ENCODE peak calls at places on chromosomes 13 and 19, in six cellular contexts. One of them, this sample, is unnamed.

GRCh38 chr13:74966814-74967213 is 515.2 kb downstream of the TBC1D4 start:
- DNase-seq in A549: no peak
- DNase-seq in GM12878: no peak
- DNase-seq in K562: no peak
- DNase-seq in HepG2: no peak
- DNase-seq in endothelial cell of umbilical vein: peak
- DNase-seq in this sample: no peak

GRCh38 chr13:36082396-36082795 is 48.8 kb downstream of the DCLK1 start:
- DNase-seq in A549: no peak
- DNase-seq in GM12878: no peak
- DNase-seq in K562: no peak
- DNase-seq in HepG2: no peak
- DNase-seq in endothelial cell of umbilical vein: no peak
- DNase-seq in this sample: no peak

GRCh38 chr19:6044056-6044805 is 66.1 kb downstream of the RFX2 start:
- DNase-seq in A549: no peak
- DNase-seq in GM12878: no peak
- DNase-seq in K562: no peak
- DNase-seq in HepG2: no peak
- DNase-seq in endothelial cell of umbilical vein: no peak
- DNase-seq in this sample: no peak

GRCh38 chr13:20231839-20232555 is at the start of gene GJB6:
- DNase-seq in A549: no peak
- DNase-seq in GM12878: no peak
- DNase-seq in K562: no peak
- DNase-seq in HepG2: no peak
- DNase-seq in endothelial cell of umbilical vein: no peak
- DNase-seq in this sample: no peak

GRCh38 chr13:102141625-102142472 is 260.0 kb downstream of the FGF14 start:
- DNase-seq in A549: peak
- DNase-seq in GM12878: no peak
- DNase-seq in K562: peak
- DNase-seq in HepG2: peak
- DNase-seq in endothelial cell of umbilical vein: peak
- DNase-seq in this sample: peak

GRCh38 chr13:109198585-109198984 is 569.2 kb downstream of the MYO16 start:
- DNase-seq in A549: no peak
- DNase-seq in GM12878: no peak
- DNase-seq in K562: no peak
- DNase-seq in HepG2: no peak
- DNase-seq in endothelial cell of umbilical vein: peak
- DNase-seq in this sample: no peak

GRCh38 chr19:15142313-15142712 is 35.1 kb downstream of the SYDE1 start:
- DNase-seq in A549: no peak
- DNase-seq in GM12878: no peak
- DNase-seq in K562: no peak
- DNase-seq in HepG2: no peak
- DNase-seq in endothelial cell of umbilical vein: no peak
- DNase-seq in this sample: no peak

GRCh38 chr13:41675306-41675705 is 218.0 kb downstream of the RGCC start:
- DNase-seq in A549: no peak
- DNase-seq in GM12878: no peak
- DNase-seq in K562: no peak
- DNase-seq in HepG2: no peak
- DNase-seq in endothelial cell of umbilical vein: peak
- DNase-seq in this sample: no peak

GRCh38 chr13:112510002-112510780 is 77.8 kb downstream of the TUBGCP3 start:
- DNase-seq in A549: peak
- DNase-seq in GM12878: no peak
- DNase-seq in K562: peak
- DNase-seq in HepG2: peak
- DNase-seq in endothelial cell of umbilical vein: peak
- DNase-seq in this sample: peak

GRCh38 chr13:35552172-35552844 is 75.8 kb upstream of the MAB21L1 start:
- DNase-seq in A549: no peak
- DNase-seq in GM12878: no peak
- DNase-seq in K562: no peak
- DNase-seq in HepG2: no peak
- DNase-seq in endothelial cell of umbilical vein: peak
- DNase-seq in this sample: no peak

GRCh38 chr19:10021863-10022262 is 8.6 kb downstream of the RDH8 start:
- DNase-seq in A549: no peak
- DNase-seq in GM12878: no peak
- DNase-seq in K562: no peak
- DNase-seq in HepG2: no peak
- DNase-seq in endothelial cell of umbilical vein: no peak
- DNase-seq in this sample: no peak

GRCh38 chr13:46961719-46962118 is 64.9 kb upstream of the HTR2A start:
- DNase-seq in A549: no peak
- DNase-seq in GM12878: peak
- DNase-seq in K562: peak
- DNase-seq in HepG2: no peak
- DNase-seq in endothelial cell of umbilical vein: no peak
- DNase-seq in this sample: peak

GRCh38 chr13:40164137-40164536 is 502.3 kb downstream of the FOXO1 start:
- DNase-seq in A549: peak
- DNase-seq in GM12878: no peak
- DNase-seq in K562: no peak
- DNase-seq in HepG2: no peak
- DNase-seq in endothelial cell of umbilical vein: peak
- DNase-seq in this sample: peak

GRCh38 chr13:60043262-60043661 is 120.5 kb downstream of the DIAPH3 start:
- DNase-seq in A549: no peak
- DNase-seq in GM12878: no peak
- DNase-seq in K562: no peak
- DNase-seq in HepG2: no peak
- DNase-seq in endothelial cell of umbilical vein: no peak
- DNase-seq in this sample: no peak

GRCh38 chr13:31945202-31945978 is 86.2 kb upstream of the FRY start:
- DNase-seq in A549: peak
- DNase-seq in GM12878: no peak
- DNase-seq in K562: peak
- DNase-seq in HepG2: no peak
- DNase-seq in endothelial cell of umbilical vein: no peak
- DNase-seq in this sample: no peak

GRCh38 chr19:50723735-50724521 is 764 bp downstream of the CLEC11A start:
- DNase-seq in A549: no peak
- DNase-seq in GM12878: no peak
- DNase-seq in K562: no peak
- DNase-seq in HepG2: no peak
- DNase-seq in endothelial cell of umbilical vein: no peak
- DNase-seq in this sample: peak

GRCh38 chr13:113835461-113836274 is 28.2 kb downstream of the GAS6 start:
- DNase-seq in A549: peak
- DNase-seq in GM12878: no peak
- DNase-seq in K562: no peak
- DNase-seq in HepG2: no peak
- DNase-seq in endothelial cell of umbilical vein: no peak
- DNase-seq in this sample: peak

GRCh38 chr13:51832471-51833152 is 12.4 kb downstream of the TMEM272 start:
- DNase-seq in A549: peak
- DNase-seq in GM12878: no peak
- DNase-seq in K562: no peak
- DNase-seq in HepG2: no peak
- DNase-seq in endothelial cell of umbilical vein: peak
- DNase-seq in this sample: peak

GRCh38 chr19:56942749-56943148 is 102.2 kb upstream of the PEG3 start:
- DNase-seq in A549: no peak
- DNase-seq in GM12878: no peak
- DNase-seq in K562: peak
- DNase-seq in HepG2: no peak
- DNase-seq in endothelial cell of umbilical vein: peak
- DNase-seq in this sample: peak

GRCh38 chr13:85009447-85009846 is 789.8 kb downstream of the SLITRK6 start:
- DNase-seq in A549: no peak
- DNase-seq in GM12878: no peak
- DNase-seq in K562: no peak
- DNase-seq in HepG2: no peak
- DNase-seq in endothelial cell of umbilical vein: no peak
- DNase-seq in this sample: no peak

GRCh38 chr13:113623491-113624234 is 34.3 kb downstream of the ATP4B start:
- DNase-seq in A549: no peak
- DNase-seq in GM12878: no peak
- DNase-seq in K562: no peak
- DNase-seq in HepG2: no peak
- DNase-seq in endothelial cell of umbilical vein: no peak
- DNase-seq in this sample: no peak

GRCh38 chr19:44796701-44797115 is 12.2 kb upstream of the BCAM start:
- DNase-seq in A549: peak
- DNase-seq in GM12878: no peak
- DNase-seq in K562: no peak
- DNase-seq in HepG2: peak
- DNase-seq in endothelial cell of umbilical vein: peak
- DNase-seq in this sample: no peak

DNA sequence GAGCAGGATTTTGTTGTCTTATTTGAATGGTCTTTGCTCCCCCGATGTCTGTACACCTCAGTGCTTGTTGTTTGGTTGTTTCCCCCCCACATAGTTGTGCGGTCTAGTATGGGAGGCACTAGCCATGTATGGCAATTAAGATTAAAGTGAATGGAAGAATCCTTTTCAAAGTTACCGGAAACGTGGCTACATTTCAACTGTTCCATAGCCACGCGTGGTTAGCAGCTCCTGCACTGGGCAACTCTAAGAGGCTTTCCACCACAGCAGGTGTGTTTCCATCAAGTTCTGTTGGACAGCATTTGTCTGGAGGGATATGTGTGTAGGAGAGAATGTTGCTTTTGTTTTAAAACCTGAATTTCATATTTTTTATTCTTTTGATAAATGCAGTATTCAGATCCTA is 247.3 kb downstream of the GGACT start:
- DNase-seq in A549: no peak
- DNase-seq in GM12878: no peak
- DNase-seq in K562: no peak
- DNase-seq in HepG2: no peak
- DNase-seq in endothelial cell of umbilical vein: no peak
- DNase-seq in this sample: no peak
- TF ChIP-seq MYC in A549: no peak
- TF ChIP-seq MYC in GM12878: no peak
- TF ChIP-seq MYC in K562: no peak
- TF ChIP-seq MYC in HepG2: no peak
- TF ChIP-seq MYC in endothelial cell of umbilical vein: no peak
- TF ChIP-seq MYC in this sample: no peak

DNA sequence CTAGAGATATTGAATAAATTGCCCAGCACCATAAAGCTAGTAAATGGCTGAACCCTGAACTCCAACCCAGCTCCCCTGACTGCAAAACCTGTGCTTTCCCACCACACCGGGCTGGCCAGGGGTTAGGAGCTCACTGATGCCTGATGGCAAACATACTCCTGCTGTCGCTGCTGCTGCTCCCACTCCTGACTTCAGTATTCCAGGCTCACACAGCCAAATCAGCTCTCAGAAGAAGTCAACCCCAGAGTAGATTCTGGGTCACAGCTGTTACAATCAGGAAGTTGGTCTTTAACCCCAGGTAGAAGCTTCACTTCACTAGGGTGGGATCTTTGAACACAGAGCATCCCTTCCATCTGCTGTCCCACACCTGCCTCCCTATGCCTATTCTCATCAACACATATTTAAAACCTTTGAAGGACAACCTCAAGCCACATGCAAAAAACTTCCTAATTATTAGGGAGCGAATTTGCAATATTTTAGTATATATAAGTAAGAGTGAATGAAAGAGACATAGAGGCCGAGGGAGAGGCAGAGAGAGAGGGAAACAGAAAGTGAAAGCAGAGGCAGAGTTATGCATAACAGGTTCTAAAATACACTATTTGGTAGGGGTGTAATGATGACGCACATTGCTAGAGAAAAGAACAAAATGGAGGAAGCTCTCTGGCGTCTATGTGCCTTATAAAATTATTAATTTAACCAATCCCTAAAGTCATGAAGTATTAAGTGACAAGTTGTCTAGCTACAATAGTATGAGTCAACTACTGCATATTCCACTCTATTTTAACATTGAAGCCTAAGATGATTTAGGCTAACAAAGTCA is 99.4 kb upstream of the SERP2 start:
- DNase-seq in A549: no peak
- DNase-seq in GM12878: no peak
- DNase-seq in K562: no peak
- DNase-seq in HepG2: no peak
- DNase-seq in endothelial cell of umbilical vein: peak
- DNase-seq in this sample: no peak
- TF ChIP-seq MYC in A549: no peak
- TF ChIP-seq MYC in GM12878: no peak
- TF ChIP-seq MYC in K562: no peak
- TF ChIP-seq MYC in HepG2: no peak
- TF ChIP-seq MYC in endothelial cell of umbilical vein: no peak
- TF ChIP-seq MYC in this sample: no peak

GRCh38 chr19:34428549-34429285 is 536 bp downstream of the UBA2 start:
- DNase-seq in A549: peak
- DNase-seq in GM12878: no peak
- DNase-seq in K562: peak
- DNase-seq in HepG2: peak
- DNase-seq in endothelial cell of umbilical vein: peak
- DNase-seq in this sample: peak
- TF ChIP-seq MYC in A549: no peak
- TF ChIP-seq MYC in GM12878: peak
- TF ChIP-seq MYC in K562: no peak
- TF ChIP-seq MYC in HepG2: no peak
- TF ChIP-seq MYC in endothelial cell of umbilical vein: no peak
- TF ChIP-seq MYC in this sample: no peak

DNA sequence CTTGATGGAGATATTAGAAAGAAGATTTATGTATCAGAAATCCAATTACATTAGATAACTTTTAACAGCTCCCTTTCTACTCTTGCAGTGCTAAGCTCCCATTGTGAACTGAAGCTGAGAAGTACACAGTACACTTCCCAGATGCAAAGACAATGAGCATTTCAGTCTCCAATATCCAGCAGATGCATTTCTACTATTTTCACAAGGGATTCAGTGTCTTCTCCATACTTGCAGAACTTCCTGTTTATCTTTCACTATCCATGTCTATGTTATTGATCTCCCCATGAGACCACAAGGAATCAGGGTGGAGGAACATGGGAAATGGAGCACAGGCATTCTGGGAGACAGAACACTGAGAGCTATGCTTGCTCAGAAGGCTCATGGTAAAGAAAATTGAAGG is 207.5 kb downstream of the ENOX1 start:
- DNase-seq in A549: no peak
- DNase-seq in GM12878: no peak
- DNase-seq in K562: no peak
- DNase-seq in HepG2: no peak
- DNase-seq in endothelial cell of umbilical vein: no peak
- DNase-seq in this sample: no peak
- TF ChIP-seq MYC in A549: no peak
- TF ChIP-seq MYC in GM12878: no peak
- TF ChIP-seq MYC in K562: no peak
- TF ChIP-seq MYC in HepG2: no peak
- TF ChIP-seq MYC in endothelial cell of umbilical vein: no peak
- TF ChIP-seq MYC in this sample: no peak